ENCODE peak calls at places on chromosomes 4 and X, in five cellular contexts. One of them, this sample, is unnamed.

GRCh38 chrX:15930585-15930984 is 76.0 kb upstream of the AP1S2 start:
- DNase-seq in Caco-2: no peak
- DNase-seq in fibroblast of lung: peak; percentile 57
- DNase-seq in psoas muscle: no peak
- DNase-seq in breast epithelium: no peak
- DNase-seq in this sample: no peak

GRCh38 chr4:150259861-150260567 is 181.8 kb downstream of the DCLK2 start:
- DNase-seq in Caco-2: no peak
- DNase-seq in psoas muscle: no peak
- DNase-seq in breast epithelium: no peak
- DNase-seq in fibroblast of lung: no peak
- DNase-seq in this sample: no peak

GRCh38 chr4:1792832-1793495 is at the start of gene FGFR3:
- DNase-seq in Caco-2: peak; percentile 80
- DNase-seq in fibroblast of lung: no peak
- DNase-seq in breast epithelium: no peak
- DNase-seq in psoas muscle: no peak
- DNase-seq in this sample: no peak

GRCh38 chr4:10273030-10273429 is 156.4 kb upstream of the WDR1 start:
- DNase-seq in breast epithelium: no peak
- DNase-seq in fibroblast of lung: no peak
- DNase-seq in Caco-2: no peak
- DNase-seq in psoas muscle: no peak
- DNase-seq in this sample: no peak

GRCh38 chrX:139194571-139195280 is 335.8 kb upstream of the F9 start:
- DNase-seq in fibroblast of lung: no peak
- DNase-seq in breast epithelium: peak; percentile 41
- DNase-seq in Caco-2: peak; percentile 55
- DNase-seq in psoas muscle: peak; percentile 79
- DNase-seq in this sample: no peak

GRCh38 chr4:40856836-40857362 is 107.1 kb downstream of the NSUN7 start:
- DNase-seq in psoas muscle: peak; percentile 82
- DNase-seq in Caco-2: no peak
- DNase-seq in breast epithelium: no peak
- DNase-seq in fibroblast of lung: peak; percentile 66
- DNase-seq in this sample: no peak

GRCh38 chr4:17619416-17620105 is 5.1 kb downstream of the MED28 start:
- DNase-seq in Caco-2: no peak
- DNase-seq in psoas muscle: peak; percentile 69
- DNase-seq in fibroblast of lung: peak; percentile 81
- DNase-seq in breast epithelium: no peak
- DNase-seq in this sample: no peak

GRCh38 chr4:7179158-7179557 is 13.2 kb upstream of the SORCS2 start:
- DNase-seq in Caco-2: no peak
- DNase-seq in fibroblast of lung: no peak
- DNase-seq in psoas muscle: no peak
- DNase-seq in breast epithelium: no peak
- DNase-seq in this sample: no peak

GRCh38 chr4:83618431-83618830 is 82.5 kb downstream of the GPAT3 start:
- DNase-seq in psoas muscle: peak; percentile 56
- DNase-seq in fibroblast of lung: peak; percentile 41
- DNase-seq in breast epithelium: no peak
- DNase-seq in Caco-2: peak; percentile 73
- DNase-seq in this sample: no peak

GRCh38 chrX:2183193-2183725 is 317.5 kb downstream of the DHRSX start:
- DNase-seq in psoas muscle: no peak
- DNase-seq in Caco-2: no peak
- DNase-seq in breast epithelium: no peak
- DNase-seq in fibroblast of lung: no peak
- DNase-seq in this sample: no peak

GRCh38 chr4:66376921-66377320 is 706.6 kb upstream of the EPHA5 start:
- DNase-seq in breast epithelium: no peak
- DNase-seq in psoas muscle: no peak
- DNase-seq in Caco-2: no peak
- DNase-seq in fibroblast of lung: no peak
- DNase-seq in this sample: no peak

GRCh38 chrX:10233696-10234095 is 76.9 kb downstream of the CLCN4 start:
- DNase-seq in fibroblast of lung: no peak
- DNase-seq in Caco-2: no peak
- DNase-seq in psoas muscle: no peak
- DNase-seq in breast epithelium: no peak
- DNase-seq in this sample: no peak

GRCh38 chr4:140637836-140638235 is 69.1 kb upstream of the UCP1 start:
- DNase-seq in fibroblast of lung: peak; percentile 23
- DNase-seq in breast epithelium: no peak
- DNase-seq in Caco-2: no peak
- DNase-seq in psoas muscle: no peak
- DNase-seq in this sample: no peak

GRCh38 chrX:111098874-111099273 is 2.9 kb downstream of the PAK3 start:
- DNase-seq in psoas muscle: peak; percentile 51
- DNase-seq in breast epithelium: no peak
- DNase-seq in Caco-2: peak; percentile 33
- DNase-seq in fibroblast of lung: peak; percentile 3
- DNase-seq in this sample: peak; percentile 66

GRCh38 chrX:136909119-136909705 is 28.7 kb upstream of the RBMX start:
- DNase-seq in Caco-2: peak; percentile 79
- DNase-seq in fibroblast of lung: peak; percentile 58
- DNase-seq in breast epithelium: peak; percentile 69
- DNase-seq in psoas muscle: peak; percentile 89
- DNase-seq in this sample: peak; percentile 74

GRCh38 chr4:11428161-11428700 is 463 bp downstream of the HS3ST1 start:
- DNase-seq in Caco-2: no peak
- DNase-seq in psoas muscle: no peak
- DNase-seq in breast epithelium: no peak
- DNase-seq in fibroblast of lung: peak; percentile 1
- DNase-seq in this sample: no peak

GRCh38 chr4:8391972-8392371 is 48.6 kb downstream of the ACOX3 start:
- DNase-seq in Caco-2: no peak
- DNase-seq in breast epithelium: peak; percentile 42
- DNase-seq in fibroblast of lung: peak; percentile 96
- DNase-seq in psoas muscle: peak; percentile 83
- DNase-seq in this sample: no peak

GRCh38 chrX:11137543-11138139 is 26.5 kb downstream of the HCCS start:
- DNase-seq in psoas muscle: no peak
- DNase-seq in breast epithelium: no peak
- DNase-seq in fibroblast of lung: peak; percentile 75
- DNase-seq in Caco-2: no peak
- DNase-seq in this sample: no peak

GRCh38 chrX:125826080-125826479 is 340.0 kb downstream of the DCAF12L2 start:
- DNase-seq in breast epithelium: no peak
- DNase-seq in psoas muscle: no peak
- DNase-seq in Caco-2: no peak
- DNase-seq in fibroblast of lung: no peak
- DNase-seq in this sample: no peak

DNA sequence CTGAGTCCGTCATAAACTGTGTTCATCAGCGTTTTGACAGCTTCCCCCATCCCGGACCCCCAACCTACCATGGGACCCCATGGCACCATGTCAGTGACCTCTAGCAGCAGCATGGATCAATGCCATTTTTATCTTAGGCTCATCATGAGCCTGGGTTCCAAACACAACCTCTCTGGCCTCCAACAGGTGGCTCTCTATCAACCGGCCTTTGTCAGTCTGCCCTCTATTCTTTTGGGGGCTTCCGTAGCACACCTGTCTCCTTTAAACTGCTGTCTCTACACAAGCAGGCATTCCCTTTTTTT is 716 bp upstream of the TMEM150C start:
- DNase-seq in fibroblast of lung: no peak
- DNase-seq in Caco-2: no peak
- DNase-seq in psoas muscle: no peak
- DNase-seq in breast epithelium: no peak
- DNase-seq in this sample: no peak
- TF ChIP-seq CTCF in fibroblast of lung: no peak
- TF ChIP-seq CTCF in Caco-2: no peak
- TF ChIP-seq CTCF in psoas muscle: no peak
- TF ChIP-seq CTCF in breast epithelium: no peak
- TF ChIP-seq CTCF in this sample: no peak

GRCh38 chr4:182913621-182914020 is 3.6 kb downstream of the DCTD start:
- DNase-seq in psoas muscle: no peak
- DNase-seq in breast epithelium: no peak
- DNase-seq in Caco-2: no peak
- DNase-seq in fibroblast of lung: no peak
- DNase-seq in this sample: no peak
- H3K36me3 ChIP-seq in psoas muscle: peaks cover 6% of the 10 kb centered on the region
- H3K36me3 ChIP-seq in breast epithelium: no peaks in the 10 kb centered on the region
- H3K36me3 ChIP-seq in Caco-2: no peaks in the 10 kb centered on the region
- H3K36me3 ChIP-seq in fibroblast of lung: peaks cover 10% of the 10 kb centered on the region
- H3K36me3 ChIP-seq in this sample: peaks cover 16% of the 10 kb centered on the region

GRCh38 chrX:140503230-140503585 is 1.7 kb downstream of the SOX3 start:
- DNase-seq in Caco-2: no peak
- DNase-seq in psoas muscle: no peak
- DNase-seq in fibroblast of lung: no peak
- DNase-seq in breast epithelium: no peak
- DNase-seq in this sample: no peak

GRCh38 chrX:140501940-140502468 is 2.9 kb downstream of the SOX3 start:
- DNase-seq in breast epithelium: no peak
- DNase-seq in psoas muscle: no peak
- DNase-seq in fibroblast of lung: no peak
- DNase-seq in Caco-2: no peak
- DNase-seq in this sample: no peak

GRCh38 chrX:140501321-140501720 is 3.5 kb downstream of the SOX3 start:
- DNase-seq in Caco-2: no peak
- DNase-seq in breast epithelium: no peak
- DNase-seq in psoas muscle: no peak
- DNase-seq in fibroblast of lung: no peak
- DNase-seq in this sample: no peak

GRCh38 chrX:140503714-140504351 is 1.0 kb downstream of the SOX3 start:
- DNase-seq in psoas muscle: no peak
- DNase-seq in fibroblast of lung: no peak
- DNase-seq in breast epithelium: no peak
- DNase-seq in Caco-2: no peak
- DNase-seq in this sample: no peak

DNA sequence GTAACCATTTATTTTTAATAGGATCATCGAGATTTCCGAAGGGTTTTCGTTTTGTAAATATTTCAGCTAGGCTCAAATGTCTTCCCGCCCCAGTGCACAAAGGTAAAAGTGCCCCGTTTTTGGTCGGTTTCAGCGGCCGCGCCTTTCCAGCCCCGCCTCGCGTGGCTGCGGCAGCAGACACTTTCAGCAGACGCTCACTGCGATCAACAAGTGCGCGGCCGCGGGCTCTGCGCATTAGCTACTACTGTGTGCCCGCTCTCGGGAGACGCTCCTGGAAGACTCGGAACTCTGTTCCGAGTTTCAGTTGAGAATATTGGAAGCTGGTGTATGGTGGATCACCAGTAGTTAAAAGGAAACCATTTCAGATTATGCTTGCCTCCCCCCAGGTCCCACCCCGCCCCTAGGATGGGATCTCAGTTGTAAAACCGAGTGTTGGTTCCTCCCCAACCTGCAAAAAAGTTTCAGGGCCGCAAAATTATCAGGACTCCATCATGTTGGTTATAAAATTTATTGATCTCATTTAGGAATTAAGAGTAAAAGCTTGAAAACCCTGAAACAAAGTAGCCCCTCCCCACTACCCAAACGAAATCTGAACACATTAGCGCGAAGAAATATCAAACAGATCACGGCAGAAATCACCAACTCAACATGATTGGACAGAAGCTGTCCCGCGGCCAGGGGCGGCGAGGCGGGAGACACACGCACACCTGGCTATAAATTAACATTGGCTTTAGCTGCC is 2.2 kb downstream of the SOX3 start:
- DNase-seq in psoas muscle: no peak
- DNase-seq in breast epithelium: no peak
- DNase-seq in Caco-2: no peak
- DNase-seq in fibroblast of lung: no peak
- DNase-seq in this sample: no peak
- H3K4me3 ChIP-seq in psoas muscle: no peak overlapping the region
- H3K4me3 ChIP-seq in breast epithelium: no peak overlapping the region
- H3K4me3 ChIP-seq in Caco-2: no peak overlapping the region
- H3K4me3 ChIP-seq in fibroblast of lung: no peak overlapping the region
- H3K4me3 ChIP-seq in this sample: no peak overlapping the region

GRCh38 chr4:176964116-176964691 is 171.5 kb upstream of the VEGFC start:
- DNase-seq in Caco-2: no peak
- DNase-seq in fibroblast of lung: no peak
- DNase-seq in breast epithelium: no peak
- DNase-seq in psoas muscle: no peak
- DNase-seq in this sample: no peak
- TF ChIP-seq CTCF in Caco-2: peak; percentile 21
- TF ChIP-seq CTCF in fibroblast of lung: peak; percentile 12
- TF ChIP-seq CTCF in breast epithelium: no peak
- TF ChIP-seq CTCF in psoas muscle: no peak
- TF ChIP-seq CTCF in this sample: no peak

GRCh38 chr4:185651137-185651677 is 115.9 kb upstream of the PDLIM3 start:
- DNase-seq in Caco-2: no peak
- DNase-seq in psoas muscle: no peak
- DNase-seq in fibroblast of lung: no peak
- DNase-seq in breast epithelium: no peak
- DNase-seq in this sample: no peak
- H3K36me3 ChIP-seq in Caco-2: peaks cover 1% of the 10 kb centered on the region
- H3K36me3 ChIP-seq in psoas muscle: no peaks in the 10 kb centered on the region
- H3K36me3 ChIP-seq in fibroblast of lung: no peaks in the 10 kb centered on the region
- H3K36me3 ChIP-seq in breast epithelium: no peaks in the 10 kb centered on the region
- H3K36me3 ChIP-seq in this sample: no peaks in the 10 kb centered on the region

GRCh38 chr4:13546374-13546854 is 2.1 kb upstream of the NKX3-2 start:
- DNase-seq in Caco-2: no peak
- DNase-seq in breast epithelium: no peak
- DNase-seq in fibroblast of lung: no peak
- DNase-seq in psoas muscle: no peak
- DNase-seq in this sample: no peak
- H3K4me3 ChIP-seq in Caco-2: no peak overlapping the region
- H3K4me3 ChIP-seq in breast epithelium: no peak overlapping the region
- H3K4me3 ChIP-seq in fibroblast of lung: no peak overlapping the region
- H3K4me3 ChIP-seq in psoas muscle: no peak overlapping the region
- H3K4me3 ChIP-seq in this sample: no peak overlapping the region

This sample was measured in CD8-positive, alpha-beta T cell.